ENCODE peak calls at places on chromosomes 16 and 17, in eight cellular contexts. V is AG09309; L is glutamatergic neuron; T is CD4-positive, alpha-beta T cell; Y is left lung; M is A549; F is GM10248; J is cardiac fibroblast. X is an unnamed sample.

GRCh38 chr17:83056583-83057396 is 22.6 kb upstream of the METRNL start:
- DNase-seq in V (no peak), L (peak; percentile 13), T (no peak), Y (no peak), M (no peak), F (no peak), J (no peak), X (no peak)

GRCh38 chr17:39963826-39964225 is 1.0 kb downstream of the GSDMA start:
- DNase-seq in V (no peak), L (no peak), T (peak; percentile 16), Y (no peak), M (no peak), F (no peak), J (no peak), X (peak; percentile 77)

GRCh38 chr16:75108792-75109731 is 7.5 kb downstream of the LDHD start:
- DNase-seq in V (peak; percentile 67), L (no peak), T (peak; percentile 69), Y (peak; percentile 94), M (peak; percentile 46), F (peak; percentile 28), J (peak; percentile 93), X (peak; percentile 99)

GRCh38 chr17:33234930-33235685 is 58.0 kb downstream of the ASIC2 start:
- DNase-seq in V (peak; percentile 25), L (no peak), T (no peak), Y (no peak), M (peak; percentile 79), F (no peak), J (peak; percentile 90), X (peak; percentile 95)

GRCh38 chr16:65059421-65059980 is 62.4 kb downstream of the CDH11 start:
- DNase-seq in V (no peak), L (no peak), T (no peak), Y (no peak), M (no peak), F (no peak), J (peak; percentile 28), X (no peak)

GRCh38 chr16:80107900-80108299 is 432.9 kb upstream of the DYNLRB2 start:
- DNase-seq in V (no peak), L (no peak), T (no peak), Y (no peak), M (no peak), F (no peak), J (peak; percentile 15), X (no peak)

GRCh38 chr17:27352481-27353460 is 58.9 kb downstream of the WSB1 start:
- DNase-seq in V (no peak), L (no peak), T (no peak), Y (no peak), M (peak; percentile 30), F (no peak), J (peak; percentile 11), X (no peak)

GRCh38 chr17:78248051-78248914 is 16.9 kb downstream of the TMEM235 start:
- DNase-seq in V (no peak), L (no peak), T (no peak), Y (peak; percentile 72), M (no peak), F (no peak), J (no peak), X (no peak)

GRCh38 chr16:87621976-87622713 is 19.8 kb downstream of the JPH3 start:
- DNase-seq in V (no peak), L (no peak), T (no peak), Y (peak; percentile 64), M (no peak), F (no peak), J (no peak), X (no peak)

GRCh38 chr16:9219811-9220210 is 128.4 kb downstream of the HAPSTR1 start:
- DNase-seq in V (no peak), L (no peak), T (no peak), Y (no peak), M (no peak), F (no peak), J (no peak), X (no peak)

GRCh38 chr16:84732674-84733352 is 33.0 kb downstream of the USP10 start:
- DNase-seq in V (no peak), L (no peak), T (no peak), Y (no peak), M (no peak), F (no peak), J (no peak), X (peak; percentile 70)

DNA sequence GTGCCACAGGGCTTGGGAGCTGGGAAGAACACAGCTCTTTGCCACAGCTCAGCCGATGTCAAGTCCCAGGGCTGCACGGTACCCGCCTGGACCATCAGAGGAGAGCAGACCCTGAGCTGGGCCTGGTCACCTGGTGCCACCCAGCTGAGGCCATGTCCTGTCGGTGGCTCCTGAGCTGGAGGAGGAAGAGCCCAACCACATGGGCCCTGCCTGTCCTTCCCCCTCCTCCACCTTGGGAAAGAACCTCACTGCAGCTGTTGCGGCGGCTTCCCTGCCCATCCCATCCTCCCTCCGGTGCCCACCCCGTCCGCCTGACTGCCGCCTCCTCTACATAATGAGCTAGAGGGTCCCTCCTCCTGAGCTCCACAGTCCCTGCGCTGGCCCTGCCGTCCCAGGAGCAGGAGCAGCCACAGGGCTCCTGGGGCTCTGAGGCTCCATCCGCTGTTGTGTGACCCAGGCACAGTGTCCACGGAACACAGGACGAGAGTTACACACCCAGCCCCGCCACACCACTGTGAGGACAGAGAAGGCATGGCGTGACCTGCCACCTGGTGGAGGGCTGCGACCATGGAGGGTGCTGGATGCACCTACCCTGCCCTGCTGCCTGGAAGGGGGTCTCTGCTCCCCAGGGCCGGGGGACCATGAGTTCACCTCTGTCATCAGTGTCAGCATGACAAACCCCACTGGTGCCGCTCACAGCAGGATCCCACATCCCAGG is 21.4 kb upstream of the CHMP6 start:
- DNase-seq in V (no peak), L (peak; percentile 62), T (peak; percentile 28), Y (peak; percentile 71), M (peak; percentile 75), F (peak; percentile 82), J (no peak), X (peak; percentile 36)
- TF ChIP-seq CTCF in V (peak; percentile 64), L (peak; percentile 24), T (peak; percentile 47), Y (no peak), M (peak; percentile 37), F (peak; percentile 60), J (peak; percentile 58), X (peak; percentile 9)

GRCh38 chr17:73782231-73782630 is 138.0 kb upstream of the SDK2 start:
- DNase-seq in V (no peak), L (no peak), T (no peak), Y (no peak), M (no peak), F (no peak), J (no peak), X (no peak)

GRCh38 chr17:73785466-73785865 is 141.2 kb upstream of the SDK2 start:
- DNase-seq in V (no peak), L (no peak), T (no peak), Y (no peak), M (no peak), F (no peak), J (no peak), X (no peak)

GRCh38 chr17:73784015-73784603 is 139.9 kb upstream of the SDK2 start:
- DNase-seq in V (no peak), L (no peak), T (no peak), Y (no peak), M (no peak), F (no peak), J (no peak), X (no peak)

GRCh38 chr17:73783382-73783766 is 139.1 kb upstream of the SDK2 start:
- DNase-seq in V (no peak), L (no peak), T (no peak), Y (no peak), M (no peak), F (no peak), J (no peak), X (no peak)

DNA sequence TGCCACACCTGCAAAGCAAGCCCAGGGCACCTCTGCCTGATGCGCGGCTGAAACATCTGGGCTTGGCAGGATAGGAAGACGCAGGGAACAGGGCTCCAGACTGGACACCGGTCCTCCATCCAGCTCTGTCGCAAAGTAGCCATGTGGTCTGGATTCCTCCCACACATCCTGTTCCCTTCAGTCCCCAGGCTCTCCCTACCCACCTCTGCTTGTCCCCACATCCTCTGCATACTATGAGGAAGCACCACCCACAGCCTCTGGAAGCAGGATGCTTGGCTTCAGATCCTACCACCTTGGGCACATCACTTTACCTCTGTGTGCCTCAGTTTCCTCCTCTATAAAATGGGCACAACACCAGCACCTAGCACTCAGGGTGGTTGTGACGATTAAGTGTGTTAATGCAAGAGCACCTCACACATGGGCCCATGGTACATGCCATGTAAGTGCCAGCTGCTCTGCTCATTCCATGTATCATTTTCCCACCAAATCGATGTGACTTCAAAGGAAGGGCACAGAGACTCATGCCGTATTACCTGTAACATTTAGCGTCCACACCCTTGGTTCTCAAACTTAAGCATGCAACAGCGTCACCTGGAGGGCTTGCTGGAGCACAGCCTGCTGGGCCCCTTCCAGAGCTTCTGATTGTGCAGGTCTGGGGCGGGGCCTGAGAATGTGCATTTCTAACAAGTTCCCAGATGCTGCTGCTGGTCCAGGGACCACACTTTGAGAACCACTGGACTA is 138.6 kb upstream of the SDK2 start:
- DNase-seq in V (no peak), L (no peak), T (no peak), Y (no peak), M (no peak), F (no peak), J (no peak), X (no peak)
- TF ChIP-seq CTCF in V (no peak), L (no peak), T (no peak), Y (no peak), M (no peak), F (no peak), J (no peak), X (peak; percentile 20)

GRCh38 chr16:30428055-30428454 is 1.8 kb downstream of the DCTPP1 start:
- DNase-seq in V (no peak), L (no peak), T (no peak), Y (no peak), M (no peak), F (no peak), J (no peak), X (no peak)

GRCh38 chr16:30434852-30435251 is 5.0 kb upstream of the DCTPP1 start:
- DNase-seq in V (no peak), L (no peak), T (no peak), Y (no peak), M (no peak), F (no peak), J (no peak), X (no peak)

GRCh38 chr16:30429678-30430427 is at the start of gene DCTPP1:
- DNase-seq in V (peak; percentile 92), L (peak; percentile 87), T (peak; percentile 92), Y (peak; percentile 94), M (peak; percentile 98), F (peak; percentile 95), J (peak; percentile 99), X (peak; percentile 100)

GRCh38 chr16:30429418-30429677 is 482 bp downstream of the DCTPP1 start:
- DNase-seq in V (no peak), L (no peak), T (no peak), Y (no peak), M (no peak), F (no peak), J (no peak), X (no peak)

GRCh38 chr16:30430428-30430970 is 669 bp upstream of the DCTPP1 start:
- DNase-seq in V (no peak), L (peak; percentile 26), T (no peak), Y (peak; percentile 69), M (peak; percentile 13), F (no peak), J (no peak), X (no peak)
- TF ChIP-seq CTCF in V (no peak), L (peak; percentile 49), T (peak; percentile 48), Y (peak; percentile 21), M (no peak), F (peak; percentile 28), J (no peak), X (no peak)

GRCh38 chr17:28763804-28764266 is 20.0 kb downstream of the TRAF4 start:
- DNase-seq in V (peak; percentile 40), L (peak; percentile 79), T (peak; percentile 76), Y (no peak), M (peak; percentile 81), F (peak; percentile 71), J (peak; percentile 88), X (peak; percentile 83)
- TF ChIP-seq CTCF in V (peak; percentile 78), L (peak; percentile 95), T (peak; percentile 97), Y (peak; percentile 91), M (peak; percentile 97), F (peak; percentile 77), J (peak; percentile 83), X (peak; percentile 70)

X was measured in MCF 10A.